ENCODE peak calls at places on chromosomes 4 and X, in six cellular contexts. R is transverse colon, B is sigmoid colon, E is spleen, Q is upper lobe of left lung, X is endothelial cell of umbilical vein. L is an unnamed sample.
A peak's percentile ranks its signal among the peaks of the same experiment; 100 is the strongest.

GRCh38 chrX:152958047-152958446 is 35.9 kb downstream of the PNMA5 start:
- DNase-seq in Q (no peak), B (no peak), E (no peak), R (no peak), X (no peak), L (no peak)

GRCh38 chrX:75107863-75108509 is 48.1 kb downstream of the ABCB7 start:
- DNase-seq in Q (no peak), E (no peak), R (no peak), X (no peak), B (no peak), L (no peak)

GRCh38 chr4:89283226-89283974 is 24.2 kb downstream of the GPRIN3 start:
- DNase-seq in R (peak; percentile 59), E (no peak), X (no peak), Q (no peak), B (no peak), L (no peak)

GRCh38 chr4:28435346-28435745 is 1574.7 kb downstream of the STIM2 start:
- DNase-seq in Q (no peak), E (no peak), R (no peak), B (no peak), X (no peak), L (no peak)

GRCh38 chr4:165520071-165520470 is 141.3 kb downstream of the CPE start:
- DNase-seq in B (no peak), R (no peak), X (no peak), Q (no peak), E (no peak), L (no peak)

GRCh38 chrX:2574271-2574670 is 73.5 kb upstream of the DHRSX start:
- DNase-seq in X (no peak), R (no peak), B (no peak), Q (no peak), E (no peak), L (no peak)

GRCh38 chrX:25125483-25125882 is 109.7 kb upstream of the ARX start:
- DNase-seq in Q (no peak), E (no peak), R (no peak), X (no peak), B (no peak), L (no peak)

GRCh38 chr4:113300384-113301011 is 251.0 kb downstream of the ANK2 start:
- DNase-seq in E (no peak), X (peak; percentile 13), R (no peak), Q (no peak), B (no peak), L (no peak)

GRCh38 chr4:133969202-133969873 is 232.3 kb downstream of the PABPC4L start:
- DNase-seq in X (peak; percentile 75), Q (no peak), B (no peak), R (no peak), E (no peak), L (no peak)

GRCh38 chrX:4936315-4936714 is 1222.9 kb upstream of the PRKX start:
- DNase-seq in R (no peak), X (no peak), B (no peak), Q (no peak), E (no peak), L (no peak)

GRCh38 chrX:53281321-53281822 is at the start of gene IQSEC2:
- DNase-seq in X (peak; percentile 77), R (peak; percentile 89), B (peak; percentile 96), E (peak; percentile 79), Q (peak; percentile 95), L (no peak)

GRCh38 chr4:127782275-127783025 is at the start of gene HSPA4L:
- DNase-seq in B (peak; percentile 93), R (peak; percentile 31), E (peak; percentile 82), X (peak; percentile 89), Q (peak; percentile 47), L (no peak)

GRCh38 chr4:10582059-10582686 is 102.4 kb downstream of the CLNK start:
- DNase-seq in E (no peak), Q (no peak), R (peak; percentile 36), X (peak; percentile 56), B (no peak), L (no peak)

GRCh38 chr4:15963001-15963451 is at the start of gene FGFBP2:
- DNase-seq in B (peak; percentile 71), E (peak; percentile 85), Q (no peak), R (peak; percentile 59), X (peak; percentile 34), L (no peak)

DNA sequence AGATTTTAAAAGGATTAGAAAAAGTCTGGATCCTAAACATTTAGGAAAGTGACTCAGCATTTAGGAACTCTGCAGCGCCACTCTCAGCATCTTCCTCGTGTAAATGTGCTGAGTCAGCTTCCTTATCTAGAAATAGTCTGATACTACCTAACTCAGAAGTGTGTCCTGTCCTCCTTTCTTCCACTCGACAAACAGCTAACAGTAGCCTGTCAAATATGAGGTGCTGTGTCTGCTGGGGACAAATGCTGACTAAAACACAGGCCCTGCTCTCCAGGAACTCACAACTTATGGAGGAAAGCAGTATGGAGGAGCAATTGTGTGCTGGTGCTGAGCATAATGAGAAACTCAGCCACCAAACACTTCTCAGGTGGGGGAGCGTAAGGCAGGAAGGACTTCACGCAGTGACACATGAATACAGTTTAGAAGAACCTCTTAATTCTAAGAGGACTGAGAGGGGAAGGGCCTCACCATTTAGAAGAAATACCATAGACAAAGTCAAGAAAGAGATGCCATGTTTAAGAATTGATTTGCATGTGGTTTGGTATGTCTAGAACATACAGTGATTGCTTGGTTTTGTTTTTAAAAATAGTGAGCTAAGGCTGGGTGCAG is 125.3 kb downstream of the SOWAHB start:
- DNase-seq in E (no peak), Q (no peak), B (no peak), X (peak; percentile 41), R (no peak), L (no peak)
- TF ChIP-seq CTCF in E (no peak), Q (no peak), B (no peak), X (no peak), R (no peak), L (no peak)

GRCh38 chrX:153972368-153973126 is at the start of gene TMEM187:
- DNase-seq in R (peak; percentile 90), X (peak; percentile 79), E (peak; percentile 95), Q (peak; percentile 97), B (peak; percentile 94), L (no peak)

GRCh38 chrX:153973127-153974002 is 811 bp downstream of the TMEM187 start:
- DNase-seq in Q (no peak), E (peak; percentile 80), R (no peak), B (no peak), X (no peak), L (no peak)

GRCh38 chrX:153971124-153971631 is 440 bp downstream of the HCFC1 start:
- DNase-seq in B (peak; percentile 96), E (peak; percentile 98), R (peak; percentile 95), Q (peak; percentile 95), X (peak; percentile 80), L (no peak)

GRCh38 chrX:153970398-153971123 is 1.1 kb downstream of the HCFC1 start:
- DNase-seq in E (peak; percentile 90), X (no peak), Q (peak; percentile 82), B (peak; percentile 82), R (no peak), L (no peak)

DNA sequence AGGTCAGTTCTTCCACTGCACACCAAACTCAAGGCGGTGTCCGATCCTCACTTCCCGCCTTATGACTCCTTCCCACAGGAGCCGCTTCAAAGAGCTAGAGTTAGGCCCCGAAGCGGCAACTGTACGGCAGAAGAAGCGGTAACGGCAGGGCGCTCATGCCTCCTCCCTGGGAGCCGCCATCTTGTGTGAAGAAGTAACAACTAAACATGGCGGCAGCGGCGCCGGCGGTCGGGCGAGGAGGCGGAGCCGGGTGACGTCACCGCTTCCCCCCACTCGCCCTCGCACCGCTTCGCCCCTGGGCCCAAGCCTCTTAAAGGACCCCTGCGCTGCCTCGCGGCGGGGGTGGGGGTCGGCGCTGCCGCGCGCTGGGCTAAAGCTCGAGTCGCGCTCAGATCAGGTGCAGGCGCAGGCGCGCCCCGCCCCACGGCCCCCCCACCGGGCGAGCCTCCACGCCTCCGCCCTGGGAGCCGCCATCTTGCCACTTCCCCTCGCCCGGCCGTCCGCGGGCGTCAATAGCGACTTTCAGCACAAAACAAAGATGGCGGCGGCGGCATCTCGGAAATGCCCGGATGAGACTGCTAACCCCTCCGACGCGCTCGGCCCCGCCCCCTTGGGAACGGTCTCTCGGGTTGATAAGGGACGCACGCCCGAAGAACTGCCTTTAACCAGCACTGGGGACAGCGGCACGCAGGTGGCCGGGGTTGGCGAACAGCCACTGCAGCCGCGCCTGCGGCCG is at the start of gene HCFC1:
- DNase-seq in B (peak; percentile 98), E (peak; percentile 97), X (peak; percentile 87), R (peak; percentile 95), Q (peak; percentile 96), L (peak; percentile 97)
- TF ChIP-seq POLR2A in B (peak; percentile 7), E (no peak), X (no peak), R (no peak), Q (peak; percentile 51), L (no peak)

GRCh38 chr4:174629265-174629664 is 107.0 kb upstream of the HPGD start:
- DNase-seq in E (no peak), Q (no peak), R (no peak), X (no peak), B (no peak), L (no peak)

GRCh38 chr4:174631901-174632758 is 109.8 kb upstream of the HPGD start:
- DNase-seq in X (peak; percentile 6), E (no peak), B (no peak), R (no peak), Q (no peak), L (no peak)

GRCh38 chr4:174627473-174627872 is 105.2 kb upstream of the HPGD start:
- DNase-seq in R (no peak), B (no peak), Q (no peak), E (no peak), X (no peak), L (no peak)

GRCh38 chr4:174628206-174628605 is 105.9 kb upstream of the HPGD start:
- DNase-seq in B (no peak), Q (no peak), R (no peak), X (no peak), E (no peak), L (no peak)

DNA sequence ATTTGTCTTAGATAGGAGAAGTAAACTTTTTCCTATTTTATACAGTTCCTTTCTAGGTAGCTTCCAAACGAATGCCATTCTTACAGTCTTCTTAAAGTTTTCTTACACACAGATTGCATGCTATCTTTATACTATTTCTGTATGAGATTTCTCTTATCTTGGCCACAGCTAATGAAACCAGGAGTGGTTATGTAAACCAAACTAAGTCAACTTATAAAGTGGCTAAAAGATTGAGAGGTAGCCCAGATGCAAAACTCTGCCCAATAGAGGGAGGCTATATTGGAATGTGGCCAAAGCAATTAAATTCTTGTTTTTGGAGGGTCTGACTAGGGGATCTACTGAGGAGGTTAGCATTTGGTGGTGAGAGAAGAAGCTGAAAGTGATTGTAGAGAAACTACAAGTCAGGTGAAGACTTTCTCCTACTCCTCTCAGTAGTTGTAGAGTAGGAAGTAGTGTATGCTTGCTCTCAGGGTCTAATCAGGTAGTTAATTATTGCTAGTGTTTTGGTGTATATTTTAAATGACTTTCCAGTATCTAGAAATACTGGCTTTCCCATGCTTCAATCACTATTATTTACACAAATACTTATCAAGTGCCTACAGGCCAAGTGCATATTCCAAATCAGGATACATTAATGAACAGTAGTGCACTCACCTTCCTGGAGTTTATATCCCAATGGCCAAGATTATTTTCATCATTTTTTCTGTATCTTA is 104.2 kb upstream of the HPGD start:
- DNase-seq in B (no peak), Q (no peak), R (no peak), X (no peak), E (no peak), L (no peak)
- TF ChIP-seq POLR2AphosphoS5 in B (no peak), Q (no peak), R (no peak), X (no peak), E (no peak), L (no peak)

GRCh38 chrX:29233592-29234179 is 646.4 kb downstream of the IL1RAPL1 start:
- DNase-seq in Q (no peak), B (no peak), R (no peak), E (no peak), X (no peak), L (no peak)

GRCh38 chrX:29229802-29230201 is 642.6 kb downstream of the IL1RAPL1 start:
- DNase-seq in Q (no peak), R (no peak), B (no peak), E (no peak), X (no peak), L (no peak)

GRCh38 chrX:29231800-29232199 is 644.6 kb downstream of the IL1RAPL1 start:
- DNase-seq in X (peak; percentile 9), Q (no peak), R (no peak), E (no peak), B (no peak), L (no peak)
- TF ChIP-seq CTCF in X (no peak), Q (no peak), R (no peak), E (no peak), B (no peak), L (no peak)